ENCODE peak calls at places on chromosome 9, in five cellular contexts. N, G, O, V and J are unnamed samples.

GRCh38 chr9:35470894-35471293 is 19.0 kb upstream of the RUSC2 start:
- DNase-seq in N (peak; percentile 87), G (no peak), V (no peak), O (no peak), J (no peak)

GRCh38 chr9:36991516-36992134 is 42.4 kb downstream of the PAX5 start:
- DNase-seq in G (peak; percentile 96), V (peak; percentile 58), O (no peak), N (no peak), J (peak; percentile 78)

GRCh38 chr9:127915801-127916664 is 808 bp downstream of the ST6GALNAC4 start:
- DNase-seq in G (no peak), O (no peak), V (no peak), N (no peak), J (no peak)

GRCh38 chr9:75132244-75132643 is 43.9 kb downstream of the OSTF1 start:
- DNase-seq in V (no peak), O (no peak), G (no peak), N (no peak), J (no peak)

GRCh38 chr9:112120471-112120925 is 54.6 kb downstream of the SUSD1 start:
- DNase-seq in O (no peak), N (no peak), V (no peak), G (peak; percentile 41), J (peak; percentile 49)

GRCh38 chr9:132351404-132352050 is 3.3 kb downstream of the SETX start:
- DNase-seq in O (no peak), N (no peak), V (no peak), G (no peak), J (no peak)

GRCh38 chr9:119307471-119307870 is 61.8 kb downstream of the BRINP1 start:
- DNase-seq in O (no peak), N (no peak), G (no peak), V (no peak), J (no peak)

GRCh38 chr9:132559711-132560110 is 22.7 kb upstream of the BARHL1 start:
- DNase-seq in O (no peak), N (no peak), V (no peak), G (no peak), J (no peak)

GRCh38 chr9:100933656-100934055 is 94.9 kb upstream of the PLPPR1 start:
- DNase-seq in O (no peak), G (no peak), V (no peak), N (no peak), J (peak; percentile 2)

GRCh38 chr9:74078647-74079046 is 418.5 kb upstream of the RORB start:
- DNase-seq in V (no peak), O (peak; percentile 35), N (no peak), G (no peak), J (peak; percentile 4)

GRCh38 chr9:74083681-74084433 is 413.3 kb upstream of the RORB start:
- DNase-seq in O (no peak), V (no peak), N (no peak), G (no peak), J (no peak)
- H3K4ac ChIP-seq in O (no peak overlapping the region), V (no peak overlapping the region), N (no peak overlapping the region), G (no peak overlapping the region), J (no peak overlapping the region)

GRCh38 chr9:125929846-125930245 is 182.7 kb downstream of the PBX3 start:
- DNase-seq in G (no peak), O (no peak), V (no peak), N (peak; percentile 11), J (no peak)
- H3K18ac ChIP-seq in G (no peak overlapping the region), O (no peak overlapping the region), V (no peak overlapping the region), N (no peak overlapping the region), J (no peak overlapping the region)

GRCh38 chr9:72871685-72872084 is 81.2 kb downstream of the ALDH1A1 start:
- DNase-seq in N (peak; percentile 1), O (peak; percentile 18), V (no peak), G (no peak), J (peak; percentile 19)
- H3K27ac ChIP-seq in N (no peak overlapping the region), O (no peak overlapping the region), V (no peak overlapping the region), G (no peak overlapping the region), J (no peak overlapping the region)

GRCh38 chr9:98190757-98191105 is 1.7 kb downstream of the CORO2A start:
- DNase-seq in V (no peak), G (no peak), N (no peak), O (no peak), J (peak; percentile 4)
- H3K4ac ChIP-seq in V (no peak overlapping the region), G (no peak overlapping the region), N (no peak overlapping the region), O (no peak overlapping the region), J (no peak overlapping the region)

GRCh38 chr9:81473708-81474107 is 215.6 kb downstream of the TLE1 start:
- DNase-seq in O (no peak), N (peak; percentile 67), V (no peak), G (no peak), J (peak; percentile 72)
- H3K18ac ChIP-seq in O (peak overlapping the region; percentile 56), N (peak overlapping the region; percentile 4), V (no peak overlapping the region), G (no peak overlapping the region), J (no peak overlapping the region)

DNA sequence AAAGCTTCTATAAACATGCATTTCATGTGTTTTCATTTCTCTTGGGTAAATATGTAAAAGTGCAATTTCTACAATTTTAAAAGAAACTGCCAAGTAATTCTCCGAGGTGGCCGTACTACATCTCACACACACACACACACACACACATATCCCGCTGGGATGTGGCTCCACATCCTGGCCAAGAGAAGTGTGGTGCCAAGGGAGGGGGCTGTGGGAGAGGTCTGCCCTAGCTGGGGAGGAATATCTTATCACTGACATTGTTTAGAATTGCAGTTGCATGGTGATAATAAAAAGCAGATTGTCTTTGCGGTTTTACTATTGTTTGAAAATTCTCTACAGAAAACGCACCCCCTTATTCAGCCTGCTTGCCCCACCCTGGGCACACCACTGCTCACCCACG is 558.4 kb downstream of the BNC2 start:
- DNase-seq in V (no peak), N (no peak), O (no peak), G (no peak), J (no peak)
- H3K27ac ChIP-seq in V (no peak overlapping the region), N (no peak overlapping the region), O (no peak overlapping the region), G (no peak overlapping the region), J (no peak overlapping the region)

DNA sequence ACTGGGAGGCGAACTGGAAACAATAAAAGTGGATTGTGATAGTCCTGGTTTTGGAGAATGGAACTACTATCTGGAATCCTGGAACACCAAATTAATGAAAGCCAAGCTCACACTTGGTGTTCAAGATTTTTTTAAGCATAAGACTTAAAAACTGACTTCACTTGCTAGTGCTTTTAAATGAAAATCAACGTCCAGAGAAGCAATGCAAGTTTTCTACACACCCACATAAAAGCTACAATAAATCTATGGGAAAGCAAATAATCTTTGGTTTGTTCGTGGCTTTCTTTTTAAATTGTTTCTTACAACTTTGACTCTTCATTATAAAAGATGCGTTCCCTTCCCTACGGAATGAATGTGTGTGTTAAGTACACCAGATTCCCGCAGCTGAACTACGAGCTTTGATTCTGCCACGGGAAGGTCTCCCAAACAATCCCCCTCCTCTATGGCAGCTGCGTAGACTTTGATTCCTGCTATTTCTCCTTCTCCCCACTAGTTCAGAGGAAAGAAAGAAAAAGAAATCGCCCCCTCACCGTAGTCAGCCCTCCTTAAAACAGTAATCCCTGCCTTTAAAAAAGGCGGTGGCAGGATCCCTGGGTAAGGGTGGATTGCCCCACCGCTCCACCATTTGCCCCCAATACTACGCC is 1057.2 kb upstream of the DMAC1 start:
- DNase-seq in N (no peak), G (no peak), O (peak; percentile 26), V (no peak), J (no peak)
- H3K4ac ChIP-seq in N (no peak overlapping the region), G (no peak overlapping the region), O (no peak overlapping the region), V (no peak overlapping the region), J (peak overlapping the region; percentile 58)

DNA sequence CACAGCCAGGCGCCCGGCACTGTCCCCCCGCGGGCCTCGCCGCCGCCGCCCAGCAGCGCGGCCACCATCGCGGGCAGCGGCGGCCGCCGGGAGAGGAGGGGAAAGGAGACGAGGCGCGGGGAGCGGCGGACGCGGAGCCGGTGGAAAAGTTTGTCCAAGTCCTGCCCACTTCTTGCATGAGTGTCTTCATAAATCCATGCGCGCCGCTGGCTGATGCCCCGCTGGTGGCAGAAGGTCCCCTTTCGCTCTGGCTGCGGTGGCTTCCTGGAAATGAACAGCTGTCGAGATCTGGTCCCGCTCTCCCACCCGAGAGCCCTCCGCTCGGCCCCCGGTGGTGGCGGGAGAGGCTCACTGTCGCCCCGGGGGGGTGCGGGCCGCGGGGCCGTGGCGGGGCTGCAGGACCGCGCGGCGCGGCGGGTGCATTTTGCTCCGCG is 577 bp downstream of the GAS1 start:
- DNase-seq in G (peak; percentile 53), N (no peak), V (no peak), O (peak; percentile 66), J (peak; percentile 53)
- H3K18ac ChIP-seq in G (peak overlapping the region; percentile 51), N (peak overlapping the region; percentile 15), V (peak overlapping the region; percentile 99), O (peak overlapping the region; percentile 96), J (peak overlapping the region; percentile 86)

DNA sequence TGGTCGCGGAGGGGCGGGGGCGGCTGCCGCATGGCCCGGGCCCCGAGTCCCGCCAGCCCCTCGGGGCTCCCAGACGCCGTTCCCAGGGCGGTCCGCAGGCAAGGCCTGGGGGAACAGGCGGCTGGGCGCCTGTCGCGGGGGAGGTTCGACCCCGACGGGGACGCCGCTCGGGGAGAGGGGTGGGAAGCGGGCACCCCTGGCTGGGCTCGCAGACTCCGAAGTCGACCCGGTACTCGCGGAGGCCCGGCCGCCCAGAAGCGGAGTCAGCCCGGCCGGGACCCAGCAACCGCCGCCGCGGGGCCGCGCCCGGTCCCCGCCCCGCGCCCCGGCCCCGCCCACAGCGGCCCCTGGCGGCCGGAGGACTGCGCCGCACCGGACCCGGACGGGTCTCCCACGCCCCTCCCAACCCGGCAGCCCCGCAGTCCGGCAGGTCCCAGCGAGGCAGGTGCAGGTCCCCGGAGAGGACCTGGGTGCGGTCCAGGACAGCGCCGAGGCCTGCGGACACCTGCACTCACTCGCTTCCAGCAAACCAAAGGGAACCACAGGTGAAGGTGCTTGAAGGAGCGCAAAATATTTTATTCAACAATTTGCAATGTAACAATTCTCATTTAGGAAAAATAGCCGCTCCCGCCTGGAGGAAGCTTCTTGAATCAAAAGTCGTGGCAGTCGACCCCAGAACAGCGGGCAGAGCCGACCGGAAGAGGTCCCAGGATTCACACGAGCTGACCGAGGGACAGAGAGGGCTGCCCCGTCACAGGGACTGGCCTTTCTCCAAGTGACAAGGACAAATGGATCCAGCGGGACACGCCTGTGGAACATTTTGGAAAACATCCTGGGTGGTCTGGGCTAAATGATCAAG is at the start of gene INPP5E:
- DNase-seq in O (peak; percentile 70), G (peak; percentile 98), N (peak; percentile 56), V (peak; percentile 81), J (peak; percentile 89)
- H3K27ac ChIP-seq in O (no peak within 1 kb of the TSS), G (no peak within 1 kb of the TSS), N (peak within 1 kb of the TSS; percentile 73), V (no peak within 1 kb of the TSS), J (peak within 1 kb of the TSS; percentile 45)